ENCODE peak calls at places on chromosomes 1 and 21, in seven cellular contexts. N, M, E, P, J, H and U are unnamed samples.
A peak's percentile ranks its signal among the peaks of the same experiment; 100 is the strongest.

GRCh38 chr21:35491920-35492678 is 443.0 kb upstream of the RUNX1 start:
- DNase-seq in E (no peak), H (no peak), P (no peak), N (no peak), J (no peak), M (no peak), U (no peak)

GRCh38 chr1:18141661-18142060 is 34.1 kb downstream of the IGSF21 start:
- DNase-seq in P (no peak), E (no peak), H (no peak), M (no peak), J (no peak), N (no peak), U (no peak)

GRCh38 chr1:50959303-50959912 is 659 bp downstream of the FAF1 start:
- DNase-seq in J (no peak), E (peak; percentile 37), M (no peak), N (peak; percentile 32), H (no peak), P (peak; percentile 33), U (peak; percentile 6)

GRCh38 chr1:107664882-107665871 is 299.8 kb downstream of the VAV3 start:
- DNase-seq in J (no peak), P (no peak), M (no peak), H (no peak), E (no peak), N (no peak), U (no peak)

GRCh38 chr1:10514490-10515235 is 39.9 kb downstream of the PEX14 start:
- DNase-seq in P (no peak), N (peak; percentile 53), H (no peak), E (peak; percentile 61), J (no peak), M (no peak), U (no peak)

GRCh38 chr1:86950712-86951111 is 36.3 kb downstream of the HS2ST1 start:
- DNase-seq in M (no peak), J (no peak), E (no peak), N (peak; percentile 21), P (no peak), H (no peak), U (no peak)

GRCh38 chr1:101293461-101294045 is 56.7 kb downstream of the S1PR1 start:
- DNase-seq in J (no peak), N (peak; percentile 31), H (no peak), P (peak; percentile 57), E (peak; percentile 8), M (peak; percentile 76), U (peak; percentile 42)

GRCh38 chr1:37152491-37152890 is 118.2 kb upstream of the GRIK3 start:
- DNase-seq in J (no peak), M (no peak), E (no peak), P (no peak), H (no peak), N (no peak), U (no peak)

GRCh38 chr1:67552336-67552759 is 122.1 kb upstream of the SERBP1 start:
- DNase-seq in P (no peak), M (no peak), N (no peak), E (no peak), J (no peak), H (no peak), U (no peak)

GRCh38 chr1:224851210-224851849 is 78.1 kb upstream of the DNAH14 start:
- DNase-seq in P (peak; percentile 76), J (peak; percentile 63), H (no peak), E (peak; percentile 37), N (peak; percentile 67), M (peak; percentile 76), U (peak; percentile 19)

GRCh38 chr1:212860713-212861581 is 2.9 kb downstream of the FLVCR1 start:
- DNase-seq in P (peak; percentile 21), H (no peak), M (no peak), J (no peak), E (peak; percentile 52), N (peak; percentile 7), U (no peak)

GRCh38 chr1:45001011-45001481 is 10.1 kb downstream of the HECTD3 start:
- DNase-seq in E (no peak), J (no peak), P (no peak), N (no peak), M (no peak), H (no peak), U (no peak)

GRCh38 chr1:153119491-153119971 is 6.2 kb upstream of the SPRR2F start:
- DNase-seq in M (no peak), H (no peak), N (no peak), P (no peak), E (no peak), J (no peak), U (no peak)

GRCh38 chr1:23570001-23570691 is 10.8 kb upstream of the ID3 start:
- DNase-seq in P (no peak), H (no peak), N (no peak), E (no peak), J (no peak), M (no peak), U (no peak)

GRCh38 chr1:99978218-99978617 is 8.4 kb downstream of the SLC35A3 start:
- DNase-seq in P (no peak), E (no peak), N (no peak), M (no peak), H (no peak), J (no peak), U (no peak)

GRCh38 chr1:167186771-167187170 is 33.9 kb upstream of the POU2F1 start:
- DNase-seq in H (no peak), M (no peak), N (no peak), E (no peak), P (no peak), J (no peak), U (no peak)

GRCh38 chr1:37362990-37363389 is 111.4 kb upstream of the ZC3H12A start:
- DNase-seq in M (no peak), H (no peak), P (no peak), E (no peak), J (no peak), N (no peak), U (no peak)

GRCh38 chr1:19079541-19079940 is 123.1 kb upstream of the IFFO2 start:
- DNase-seq in E (no peak), N (no peak), M (no peak), H (no peak), P (no peak), J (no peak), U (no peak)

GRCh38 chr1:204619721-204620120 is 65.8 kb downstream of the LRRN2 start:
- DNase-seq in J (no peak), E (no peak), N (no peak), M (no peak), H (no peak), P (no peak), U (no peak)